ENCODE peak calls at places on chromosomes 12 and 14, in five cellular contexts. V is GM23248, L is endothelial cell of umbilical vein, R is PC-3, S is H1. B is an unnamed sample.

GRCh38 chr12:89236748-89237428 is 115.4 kb downstream of the DUSP6 start:
- DNase-seq in V (peak), L (no peak), S (no peak), R (peak), B (no peak)

GRCh38 chr12:112971248-112971647 is 7.1 kb upstream of the OAS2 start:
- DNase-seq in R (no peak), L (peak), S (no peak), V (no peak), B (no peak)

GRCh38 chr12:129212221-129212630 is 358.9 kb downstream of the GLT1D1 start:
- DNase-seq in L (no peak), V (no peak), S (no peak), R (peak), B (no peak)

GRCh38 chr12:5524769-5525436 is 93.0 kb downstream of the NTF3 start:
- DNase-seq in V (no peak), R (no peak), S (no peak), L (no peak), B (no peak)

GRCh38 chr12:119710941-119711551 is 43.1 kb downstream of the PRKAB1 start:
- DNase-seq in V (no peak), L (no peak), R (peak), S (no peak), B (no peak)

GRCh38 chr14:58572092-58572853 is 65.5 kb upstream of the DACT1 start:
- DNase-seq in V (peak), S (no peak), L (no peak), R (peak), B (no peak)

GRCh38 chr12:132278421-132279183 is 50.8 kb downstream of the GALNT9 start:
- DNase-seq in L (no peak), R (peak), S (no peak), V (no peak), B (no peak)

GRCh38 chr12:65597527-65597926 is 226.8 kb upstream of the HMGA2 start:
- DNase-seq in S (no peak), R (peak), V (no peak), L (no peak), B (no peak)

GRCh38 chr12:132124766-132125425 is 19.2 kb downstream of the DDX51 start:
- DNase-seq in V (no peak), R (no peak), S (no peak), L (no peak), B (no peak)

GRCh38 chr14:72679591-72680151 is 214.2 kb downstream of the DPF3 start:
- DNase-seq in S (no peak), L (peak), R (no peak), V (no peak), B (no peak)

GRCh38 chr12:123050331-123050809 is 69.9 kb downstream of the ARL6IP4 start:
- DNase-seq in L (no peak), R (peak), S (no peak), V (peak), B (no peak)

GRCh38 chr12:5377997-5378596 is 53.8 kb upstream of the NTF3 start:
- DNase-seq in L (no peak), R (peak), V (no peak), S (no peak), B (no peak)

GRCh38 chr12:18430425-18431048 is 169.2 kb downstream of the PIK3C2G start:
- DNase-seq in V (peak), L (peak), S (no peak), R (peak), B (no peak)

GRCh38 chr12:1217191-1217949 is 226.3 kb downstream of the ERC1 start:
- DNase-seq in R (peak), S (no peak), V (peak), L (peak), B (no peak)

GRCh38 chr14:34043627-34044372 is 92.9 kb upstream of the EGLN3 start:
- DNase-seq in L (peak), V (peak), S (no peak), R (peak), B (no peak)

GRCh38 chr12:92551853-92552397 is 150.9 kb upstream of the PLEKHG7 start:
- DNase-seq in V (peak), L (no peak), R (peak), S (no peak), B (no peak)

GRCh38 chr14:105537580-105538474 is 11.4 kb downstream of the TMEM121 start:
- DNase-seq in S (no peak), V (peak), L (no peak), R (peak), B (no peak)

GRCh38 chr12:34394211-34395055 is 372.1 kb downstream of the ALG10 start:
- DNase-seq in V (no peak), L (no peak), R (no peak), S (no peak), B (no peak)

GRCh38 chr14:58285132-58285531 is 13.2 kb upstream of the ARID4A start:
- DNase-seq in S (no peak), R (no peak), L (no peak), V (no peak), B (no peak)

GRCh38 chr14:77580477-77580876 is 36.0 kb downstream of the SPTLC2 start:
- DNase-seq in R (no peak), V (no peak), S (no peak), L (no peak), B (no peak)

GRCh38 chr12:109264095-109264942 is 44.8 kb downstream of the FOXN4 start:
- DNase-seq in R (peak), L (peak), V (peak), S (peak), B (no peak)

GRCh38 chr14:56133547-56133946 is 15.3 kb downstream of the PELI2 start:
- DNase-seq in L (no peak), V (no peak), S (no peak), R (no peak), B (no peak)

GRCh38 chr14:29637406-29637805 is 290.2 kb downstream of the PRKD1 start:
- DNase-seq in V (peak), R (peak), L (peak), S (no peak), B (no peak)

GRCh38 chr12:32455607-32456063 is 56.3 kb downstream of the FGD4 start:
- DNase-seq in V (peak), R (peak), L (peak), S (no peak), B (peak)

GRCh38 chr12:52147367-52147972 is 44.3 kb downstream of the KRT80 start:
- DNase-seq in R (peak), L (peak), V (peak), S (no peak), B (no peak)

GRCh38 chr14:79732911-79733310 is 478.4 kb downstream of the DIO2 start:
- DNase-seq in L (no peak), R (no peak), S (no peak), V (peak), B (peak)

GRCh38 chr14:103949386-103949785 is 7.1 kb upstream of the RD3L start:
- DNase-seq in S (no peak), L (no peak), V (no peak), R (peak), B (no peak)

DNA sequence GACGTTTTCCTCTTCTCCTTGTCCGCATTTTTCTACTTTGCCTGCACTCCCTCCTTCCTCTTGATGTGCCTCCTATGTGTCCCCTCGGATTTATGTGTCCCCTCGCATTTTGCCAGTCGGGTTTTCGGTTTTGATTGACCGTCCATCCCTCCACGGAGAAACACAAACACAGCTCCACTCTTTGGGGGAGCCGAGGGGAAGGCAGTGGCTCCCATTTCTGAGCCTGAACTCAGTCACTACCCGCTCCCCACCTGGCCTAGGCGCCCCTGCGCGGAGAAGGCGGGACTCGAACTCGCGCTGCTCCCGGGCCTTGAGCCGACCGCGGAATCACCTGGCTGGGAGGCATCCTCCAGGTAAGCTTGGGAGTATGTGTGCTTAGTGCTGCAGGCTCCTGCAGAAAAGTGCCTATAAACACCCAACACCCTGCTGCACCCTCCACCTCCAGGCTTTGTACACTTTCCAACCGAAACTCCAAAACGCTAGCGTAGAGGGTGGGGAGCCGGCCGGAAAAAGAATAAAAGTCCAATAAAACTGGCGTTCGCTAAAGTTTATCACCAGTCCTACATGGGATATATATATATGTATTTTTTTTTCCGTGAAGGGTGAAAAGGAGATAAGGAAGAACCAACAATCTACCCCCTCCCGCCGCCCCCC is 3.4 kb upstream of the CCND2 start:
- DNase-seq in R (no peak), L (no peak), S (no peak), V (no peak), B (no peak)
- H3K27ac ChIP-seq in R (no peak), L (no peak), S (no peak), V (no peak), B (no peak)

DNA sequence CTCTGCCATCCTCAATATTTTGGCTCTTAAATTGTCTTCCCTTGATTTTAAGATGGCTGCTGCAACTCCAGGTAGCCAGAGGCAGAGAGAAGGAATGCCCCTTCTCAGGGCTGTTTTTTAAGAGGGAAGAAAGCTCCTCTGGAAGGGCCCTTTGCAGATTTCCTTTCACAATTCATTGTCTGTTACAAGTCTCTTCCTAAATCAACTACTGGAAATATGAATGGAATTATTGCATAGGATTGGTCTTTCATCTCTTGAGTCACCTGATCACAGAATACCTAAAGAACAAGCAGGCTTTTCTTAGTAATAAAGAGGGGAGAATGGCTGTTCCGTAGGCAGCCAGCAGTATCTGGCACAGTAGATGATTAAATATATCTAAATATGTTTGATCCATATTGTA is 118.5 kb downstream of the ANO6 start:
- DNase-seq in S (no peak), V (no peak), L (no peak), R (no peak), B (no peak)
- H3K27ac ChIP-seq in S (no peak), V (no peak), L (no peak), R (no peak), B (no peak)

GRCh38 chr14:61176686-61177085 is 104.5 kb downstream of the TMEM30B start:
- DNase-seq in L (no peak), S (no peak), R (no peak), V (no peak), B (no peak)

GRCh38 chr14:61178226-61179060 is 102.7 kb downstream of the TMEM30B start:
- DNase-seq in S (no peak), R (peak), V (peak), L (peak), B (no peak)

GRCh38 chr14:61179776-61180398 is 101.3 kb downstream of the TMEM30B start:
- DNase-seq in R (no peak), S (no peak), V (no peak), L (peak), B (no peak)

GRCh38 chr14:61179061-61179675 is 102.0 kb downstream of the TMEM30B start:
- DNase-seq in L (no peak), R (peak), S (no peak), V (peak), B (no peak)

DNA sequence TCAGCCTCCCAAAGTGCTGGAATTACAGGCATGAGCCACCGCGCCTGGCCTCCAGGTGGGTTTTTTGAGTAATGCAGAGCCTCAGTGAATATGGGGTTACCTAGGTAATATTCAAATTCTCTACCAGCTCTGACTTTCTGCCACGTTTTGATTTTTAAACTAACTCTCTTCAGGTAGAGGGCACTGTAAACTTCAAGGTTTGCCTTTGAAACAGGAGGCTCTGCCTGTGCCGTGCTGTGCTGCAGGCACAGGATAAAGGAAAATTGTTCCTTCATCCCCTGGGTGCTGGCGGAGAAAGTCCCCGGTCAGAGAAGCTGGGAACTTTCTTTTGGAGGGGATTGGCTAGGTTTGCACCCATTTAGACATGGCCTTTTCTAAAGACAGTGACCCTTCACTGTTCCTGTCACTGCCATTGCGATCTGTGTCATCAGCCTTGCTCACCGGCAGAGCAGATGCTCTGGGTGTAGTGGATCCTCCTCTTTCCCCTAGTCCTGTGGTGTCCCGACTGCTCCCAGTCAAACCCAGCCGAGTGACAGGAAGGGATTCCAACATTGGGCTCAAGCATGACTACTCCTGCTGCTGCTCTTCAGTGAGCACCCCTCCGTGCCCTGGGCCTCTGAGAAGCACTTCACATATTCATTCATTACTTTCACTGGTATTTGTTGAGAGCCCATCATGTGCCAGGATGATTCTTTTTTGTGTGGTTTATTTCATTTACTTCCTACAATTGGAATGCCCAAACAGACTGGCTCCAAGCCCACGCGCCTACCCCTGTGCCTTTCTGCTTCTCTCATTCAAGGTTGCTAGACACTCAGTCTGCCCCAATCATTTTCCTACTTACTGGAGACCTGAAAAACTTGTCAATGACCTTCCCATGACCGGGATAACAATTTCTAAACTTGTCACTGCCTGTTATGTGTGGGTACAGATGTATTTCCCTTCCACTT is 103.6 kb downstream of the TMEM30B start:
- DNase-seq in S (no peak), R (peak), L (no peak), V (peak), B (no peak)
- H3K27ac ChIP-seq in S (no peak), R (peak), L (peak), V (peak), B (no peak)

GRCh38 chr12:56219840-56220239 is 1.9 kb downstream of the RNF41 start:
- DNase-seq in S (no peak), R (no peak), L (no peak), V (no peak), B (no peak)
- H3K27ac ChIP-seq in S (no peak), R (no peak), L (no peak), V (no peak), B (no peak)